ENCODE peak calls at places on chromosomes 16 and 17, in four cellular contexts. One of them, this sample, is unnamed.
A peak's percentile ranks its signal among the peaks of the same experiment; 100 is the strongest.

GRCh38 chr16:81500833-81501521 is 56.4 kb downstream of the CMIP start:
- DNase-seq in cardiac muscle cell: peak; percentile 48
- DNase-seq in mesendoderm: no peak
- DNase-seq in adrenal gland: no peak
- DNase-seq in this sample: peak; percentile 65

GRCh38 chr16:67346328-67346727 is 19.7 kb downstream of the LRRC36 start:
- DNase-seq in adrenal gland: no peak
- DNase-seq in mesendoderm: no peak
- DNase-seq in cardiac muscle cell: no peak
- DNase-seq in this sample: no peak

GRCh38 chr16:89324056-89325010 is 106.8 kb downstream of the ZNF778 start:
- DNase-seq in adrenal gland: no peak
- DNase-seq in cardiac muscle cell: peak; percentile 60
- DNase-seq in mesendoderm: no peak
- DNase-seq in this sample: no peak

GRCh38 chr16:68751160-68751559 is 14.1 kb downstream of the CDH1 start:
- DNase-seq in mesendoderm: no peak
- DNase-seq in cardiac muscle cell: no peak
- DNase-seq in adrenal gland: no peak
- DNase-seq in this sample: no peak

GRCh38 chr16:89723279-89724250 is 2.2 kb downstream of the ZNF276 start:
- DNase-seq in cardiac muscle cell: peak; percentile 36
- DNase-seq in adrenal gland: no peak
- DNase-seq in mesendoderm: no peak
- DNase-seq in this sample: peak; percentile 85

GRCh38 chr17:72618018-72618509 is 474.4 kb downstream of the SLC39A11 start:
- DNase-seq in mesendoderm: peak; percentile 56
- DNase-seq in cardiac muscle cell: peak; percentile 28
- DNase-seq in adrenal gland: no peak
- DNase-seq in this sample: peak; percentile 54

GRCh38 chr17:73585583-73585982 is 58.7 kb downstream of the SDK2 start:
- DNase-seq in adrenal gland: no peak
- DNase-seq in cardiac muscle cell: no peak
- DNase-seq in mesendoderm: peak; percentile 57
- DNase-seq in this sample: no peak

GRCh38 chr16:68503334-68503733 is 35.8 kb upstream of the ZFP90 start:
- DNase-seq in cardiac muscle cell: no peak
- DNase-seq in adrenal gland: no peak
- DNase-seq in mesendoderm: no peak
- DNase-seq in this sample: no peak

GRCh38 chr16:23055481-23055880 is 93.8 kb downstream of the USP31 start:
- DNase-seq in mesendoderm: no peak
- DNase-seq in adrenal gland: no peak
- DNase-seq in cardiac muscle cell: no peak
- DNase-seq in this sample: no peak

GRCh38 chr17:72358465-72358864 is 237.6 kb downstream of the SOX9 start:
- DNase-seq in adrenal gland: no peak
- DNase-seq in mesendoderm: no peak
- DNase-seq in cardiac muscle cell: no peak
- DNase-seq in this sample: no peak

GRCh38 chr17:50214986-50215730 is 13.7 kb upstream of the COL1A1 start:
- DNase-seq in mesendoderm: no peak
- DNase-seq in adrenal gland: no peak
- DNase-seq in cardiac muscle cell: peak; percentile 72
- DNase-seq in this sample: no peak

GRCh38 chr17:37725021-37725585 is 19.8 kb downstream of the HNF1B start:
- DNase-seq in cardiac muscle cell: no peak
- DNase-seq in adrenal gland: no peak
- DNase-seq in mesendoderm: peak; percentile 95
- DNase-seq in this sample: no peak
- H3K4me1 ChIP-seq in cardiac muscle cell: peaks cover 9% of the 10 kb centered on the region
- H3K4me1 ChIP-seq in adrenal gland: no peaks in the 10 kb centered on the region
- H3K4me1 ChIP-seq in mesendoderm: peaks cover 11% of the 10 kb centered on the region
- H3K4me1 ChIP-seq in this sample: no peaks in the 10 kb centered on the region

GRCh38 chr16:35492225-35492624 is 2032.8 kb downstream of the TP53TG3F start:
- DNase-seq in mesendoderm: no peak
- DNase-seq in cardiac muscle cell: no peak
- DNase-seq in adrenal gland: no peak
- DNase-seq in this sample: no peak
- H3K4me3 ChIP-seq in mesendoderm: no peak overlapping the region
- H3K4me3 ChIP-seq in cardiac muscle cell: no peak overlapping the region
- H3K4me3 ChIP-seq in adrenal gland: no peak overlapping the region
- H3K4me3 ChIP-seq in this sample: no peak overlapping the region

GRCh38 chr17:67388986-67389385 is 11.9 kb downstream of the PITPNC1 start:
- DNase-seq in cardiac muscle cell: no peak
- DNase-seq in adrenal gland: no peak
- DNase-seq in mesendoderm: no peak
- DNase-seq in this sample: no peak

GRCh38 chr17:67385122-67385988 is 8.3 kb downstream of the PITPNC1 start:
- DNase-seq in cardiac muscle cell: no peak
- DNase-seq in mesendoderm: peak; percentile 50
- DNase-seq in adrenal gland: no peak
- DNase-seq in this sample: no peak

GRCh38 chr17:67390646-67391480 is 13.8 kb downstream of the PITPNC1 start:
- DNase-seq in mesendoderm: no peak
- DNase-seq in cardiac muscle cell: peak; percentile 81
- DNase-seq in adrenal gland: peak; percentile 65
- DNase-seq in this sample: peak; percentile 78

GRCh38 chr17:67390006-67390645 is 13.0 kb downstream of the PITPNC1 start:
- DNase-seq in adrenal gland: no peak
- DNase-seq in cardiac muscle cell: no peak
- DNase-seq in mesendoderm: peak; percentile 25
- DNase-seq in this sample: no peak

DNA sequence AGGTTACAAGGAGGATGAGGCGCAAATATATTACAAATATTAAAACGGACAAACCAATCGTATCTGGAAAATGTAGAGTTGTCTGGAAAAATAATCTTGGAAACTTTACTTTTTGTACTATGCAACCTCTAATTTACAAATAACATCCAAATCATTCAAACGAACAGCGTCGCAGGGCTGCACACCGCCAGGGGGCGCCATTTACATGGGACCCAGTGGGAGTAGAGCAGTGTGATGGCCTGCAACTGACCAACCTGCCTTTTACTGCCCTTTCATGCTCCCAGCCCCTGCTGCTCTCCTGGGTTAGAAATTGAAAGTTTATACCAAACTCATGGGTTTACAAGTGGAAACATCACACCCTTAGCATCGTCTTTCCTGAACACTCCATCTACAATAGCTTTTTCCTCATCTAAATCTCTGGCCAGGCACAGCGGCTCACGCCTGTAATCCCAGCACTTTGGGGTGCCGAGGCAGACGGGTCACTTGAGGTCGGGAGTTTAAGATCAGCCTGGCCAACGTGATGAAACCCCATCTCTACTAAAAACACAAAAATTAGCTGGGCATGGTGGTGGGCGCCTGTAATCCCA is 10.0 kb downstream of the PITPNC1 start:
- DNase-seq in mesendoderm: peak; percentile 70
- DNase-seq in adrenal gland: peak; percentile 59
- DNase-seq in cardiac muscle cell: peak; percentile 62
- DNase-seq in this sample: peak; percentile 41
- H3K4me1 ChIP-seq in mesendoderm: no peaks in the 10 kb centered on the region
- H3K4me1 ChIP-seq in adrenal gland: peaks cover 8% of the 10 kb centered on the region
- H3K4me1 ChIP-seq in cardiac muscle cell: no peaks in the 10 kb centered on the region
- H3K4me1 ChIP-seq in this sample: peaks cover 9% of the 10 kb centered on the region

GRCh38 chr17:35256629-35257028 is 13.8 kb downstream of the SLFN5 start:
- DNase-seq in cardiac muscle cell: no peak
- DNase-seq in mesendoderm: peak; percentile 34
- DNase-seq in adrenal gland: no peak
- DNase-seq in this sample: no peak

GRCh38 chr17:35257080-35257701 is 14.3 kb downstream of the SLFN5 start:
- DNase-seq in cardiac muscle cell: peak; percentile 56
- DNase-seq in adrenal gland: peak; percentile 66
- DNase-seq in mesendoderm: no peak
- DNase-seq in this sample: peak; percentile 21

GRCh38 chr17:35255316-35255715 is 12.4 kb downstream of the SLFN5 start:
- DNase-seq in mesendoderm: no peak
- DNase-seq in adrenal gland: no peak
- DNase-seq in cardiac muscle cell: no peak
- DNase-seq in this sample: no peak

GRCh38 chr17:35254107-35254802 is 11.4 kb downstream of the SLFN5 start:
- DNase-seq in adrenal gland: peak; percentile 91
- DNase-seq in mesendoderm: no peak
- DNase-seq in cardiac muscle cell: peak; percentile 98
- DNase-seq in this sample: peak; percentile 48

GRCh38 chr17:35252646-35253045 is 9.8 kb downstream of the SLFN5 start:
- DNase-seq in adrenal gland: no peak
- DNase-seq in mesendoderm: no peak
- DNase-seq in cardiac muscle cell: peak; percentile 51
- DNase-seq in this sample: no peak
- H3K4me3 ChIP-seq in adrenal gland: no peak overlapping the region
- H3K4me3 ChIP-seq in mesendoderm: no peak overlapping the region
- H3K4me3 ChIP-seq in cardiac muscle cell: no peak overlapping the region
- H3K4me3 ChIP-seq in this sample: no peak overlapping the region

DNA sequence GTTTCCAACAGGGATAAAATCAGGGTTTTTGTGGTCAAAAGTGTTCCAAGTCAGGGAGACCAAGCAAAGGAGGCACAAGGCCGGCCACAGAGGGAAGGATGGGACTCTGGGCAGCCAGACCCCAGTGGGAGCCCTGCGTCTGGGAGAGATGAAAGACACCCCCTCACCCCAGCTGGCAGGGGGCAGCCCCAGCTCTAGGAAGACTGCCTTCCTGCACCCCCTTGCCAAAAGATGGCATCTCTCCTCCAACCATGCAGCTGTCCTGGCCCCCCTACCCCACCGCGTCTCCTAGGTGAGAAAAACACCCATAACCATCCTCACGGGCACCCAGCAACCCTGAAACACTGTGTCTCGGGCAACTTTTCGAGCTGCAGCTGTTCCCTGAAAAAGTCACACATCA is 51.3 kb downstream of the CUEDC1 start:
- DNase-seq in mesendoderm: no peak
- DNase-seq in adrenal gland: no peak
- DNase-seq in cardiac muscle cell: no peak
- DNase-seq in this sample: no peak
- H3K4me1 ChIP-seq in mesendoderm: peaks cover 2% of the 10 kb centered on the region
- H3K4me1 ChIP-seq in adrenal gland: peaks cover 50% of the 10 kb centered on the region
- H3K4me1 ChIP-seq in cardiac muscle cell: peaks cover 16% of the 10 kb centered on the region
- H3K4me1 ChIP-seq in this sample: peaks cover 27% of the 10 kb centered on the region

DNA sequence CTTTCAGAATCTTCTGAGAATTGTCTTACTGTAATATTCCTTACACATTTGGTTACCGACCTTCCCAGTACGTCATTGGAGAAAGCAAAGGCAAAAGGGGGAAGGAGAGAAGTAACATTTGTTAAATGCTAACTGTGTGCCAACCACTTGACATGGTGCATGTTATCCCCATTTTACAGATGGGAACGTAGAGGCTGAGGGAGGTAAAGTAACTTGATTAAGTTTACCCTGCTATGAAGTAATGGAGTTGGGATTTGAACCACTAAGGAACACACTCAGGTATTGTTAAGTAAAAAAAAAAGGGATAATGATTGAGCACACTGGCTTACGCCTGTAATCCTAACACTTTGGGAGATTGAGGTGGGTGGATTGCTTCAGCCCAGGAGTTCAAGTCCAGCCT is 156.4 kb downstream of the PRKCA start:
- DNase-seq in adrenal gland: no peak
- DNase-seq in mesendoderm: no peak
- DNase-seq in cardiac muscle cell: no peak
- DNase-seq in this sample: no peak
- H3K4me3 ChIP-seq in adrenal gland: no peak overlapping the region
- H3K4me3 ChIP-seq in mesendoderm: no peak overlapping the region
- H3K4me3 ChIP-seq in cardiac muscle cell: no peak overlapping the region
- H3K4me3 ChIP-seq in this sample: no peak overlapping the region

GRCh38 chr16:87966685-87967185 is 15.5 kb downstream of the BANP start:
- DNase-seq in mesendoderm: no peak
- DNase-seq in adrenal gland: no peak
- DNase-seq in cardiac muscle cell: no peak
- DNase-seq in this sample: peak; percentile 77

GRCh38 chr16:87965417-87965816 is 14.2 kb downstream of the BANP start:
- DNase-seq in adrenal gland: no peak
- DNase-seq in cardiac muscle cell: no peak
- DNase-seq in mesendoderm: no peak
- DNase-seq in this sample: no peak

GRCh38 chr16:87963400-87963799 is 12.2 kb downstream of the BANP start:
- DNase-seq in mesendoderm: no peak
- DNase-seq in adrenal gland: no peak
- DNase-seq in cardiac muscle cell: peak; percentile 84
- DNase-seq in this sample: no peak

GRCh38 chr16:87965973-87966667 is 14.9 kb downstream of the BANP start:
- DNase-seq in adrenal gland: no peak
- DNase-seq in cardiac muscle cell: peak; percentile 67
- DNase-seq in mesendoderm: no peak
- DNase-seq in this sample: no peak

GRCh38 chr16:87964049-87964448 is 12.8 kb downstream of the BANP start:
- DNase-seq in mesendoderm: no peak
- DNase-seq in cardiac muscle cell: no peak
- DNase-seq in adrenal gland: no peak
- DNase-seq in this sample: no peak
- H3K4me1 ChIP-seq in mesendoderm: no peaks in the 10 kb centered on the region
- H3K4me1 ChIP-seq in cardiac muscle cell: no peaks in the 10 kb centered on the region
- H3K4me1 ChIP-seq in adrenal gland: peaks cover 19% of the 10 kb centered on the region
- H3K4me1 ChIP-seq in this sample: peaks cover 9% of the 10 kb centered on the region

DNA sequence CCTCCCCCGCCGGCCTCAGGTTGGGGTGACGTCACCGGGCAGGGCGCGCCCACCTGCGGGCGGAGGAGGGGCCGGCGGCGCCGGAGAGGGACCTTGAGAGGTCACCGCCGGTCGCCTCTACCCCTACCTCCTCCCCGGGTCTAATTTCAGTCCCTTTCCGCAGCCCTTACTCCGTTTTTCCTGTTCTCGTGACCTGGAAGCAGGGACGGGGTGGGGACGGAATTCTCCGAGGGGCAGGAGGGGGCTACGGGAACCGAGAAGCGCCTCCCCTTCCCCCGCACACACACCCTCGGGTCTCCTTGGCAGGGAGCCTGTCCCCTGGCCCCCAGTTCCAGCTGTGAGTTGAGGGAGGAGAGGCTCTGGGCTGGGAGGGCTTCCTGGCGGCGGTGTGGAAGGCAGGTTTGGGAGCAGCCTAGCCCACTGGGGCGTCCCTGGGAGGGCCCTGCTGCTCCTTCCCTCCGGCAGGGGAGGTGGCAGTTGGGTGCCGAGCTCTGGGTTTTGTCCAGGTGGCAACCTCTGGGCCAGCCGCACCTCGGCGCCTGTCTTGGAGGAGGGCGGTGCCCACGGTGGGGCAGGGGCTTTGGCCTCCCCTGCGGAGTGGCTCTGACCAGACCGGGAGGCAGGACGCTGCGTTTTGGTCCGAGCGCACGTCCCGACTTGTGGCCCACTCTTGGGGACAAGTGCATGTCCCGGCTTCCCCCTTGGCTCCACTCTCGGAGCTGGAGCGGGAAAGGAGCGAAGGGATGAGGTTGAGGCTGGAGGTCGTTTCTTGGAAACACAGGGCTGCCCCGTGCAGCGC is 765 bp downstream of the SYNGR3 start:
- DNase-seq in cardiac muscle cell: no peak
- DNase-seq in mesendoderm: peak; percentile 75
- DNase-seq in adrenal gland: no peak
- DNase-seq in this sample: no peak
- H3K4me3 ChIP-seq in cardiac muscle cell: peak overlapping the region; percentile 36
- H3K4me3 ChIP-seq in mesendoderm: peak overlapping the region; percentile 34
- H3K4me3 ChIP-seq in adrenal gland: no peak overlapping the region
- H3K4me3 ChIP-seq in this sample: peak overlapping the region; percentile 32